ENCODE peak calls at places on chromosomes 12 and 14, in six cellular contexts. P, W, I, X, N and H are unnamed samples.

GRCh38 chr14:92400579-92401444 is 77.8 kb downstream of the SLC24A4 start:
- DNase-seq in I (no peak), X (no peak), P (no peak), N (no peak), W (no peak), H (no peak)

GRCh38 chr14:96409701-96410100 is 17.8 kb downstream of the AK7 start:
- DNase-seq in P (peak), N (no peak), I (no peak), X (no peak), W (peak), H (no peak)

GRCh38 chr12:77537648-77538047 is 293.0 kb upstream of the NAV3 start:
- DNase-seq in I (no peak), X (no peak), P (no peak), W (no peak), N (no peak), H (no peak)

GRCh38 chr14:31692376-31692781 is 131.2 kb downstream of the NUBPL start:
- DNase-seq in X (no peak), I (no peak), N (no peak), W (no peak), P (no peak), H (no peak)

GRCh38 chr12:131057211-131057721 is 103.6 kb downstream of the ADGRD1 start:
- DNase-seq in X (no peak), W (no peak), N (no peak), P (no peak), I (no peak), H (no peak)

GRCh38 chr12:41254546-41254945 is 66.4 kb downstream of the PDZRN4 start:
- DNase-seq in N (no peak), I (no peak), W (no peak), X (no peak), P (no peak), H (peak)

GRCh38 chr12:129673807-129674206 is 230.0 kb downstream of the TMEM132D start:
- DNase-seq in W (no peak), X (no peak), N (no peak), I (no peak), P (no peak), H (no peak)

GRCh38 chr14:81390706-81391105 is 9.4 kb downstream of the STON2 start:
- DNase-seq in I (no peak), P (no peak), W (no peak), N (no peak), X (no peak), H (no peak)

GRCh38 chr14:101927859-101928258 is 36.5 kb upstream of the DYNC1H1 start:
- DNase-seq in P (no peak), W (peak), N (peak), I (no peak), X (no peak), H (no peak)

GRCh38 chr14:105280525-105280924 is 20.3 kb downstream of the BRF1 start:
- DNase-seq in P (no peak), X (no peak), N (no peak), W (no peak), I (no peak), H (no peak)

GRCh38 chr14:93884950-93885349 is 42.2 kb upstream of the FAM181A start:
- DNase-seq in N (no peak), W (no peak), X (no peak), I (no peak), P (no peak), H (no peak)

GRCh38 chr14:105091335-105092123 is 26.3 kb upstream of the GPR132 start:
- DNase-seq in X (no peak), W (peak), N (peak), P (peak), I (no peak), H (peak)

GRCh38 chr14:101010293-101010692 is 106.8 kb upstream of the RTL1 start:
- DNase-seq in I (no peak), N (peak), W (no peak), X (no peak), P (no peak), H (no peak)

GRCh38 chr12:6608592-6609311 is 1.6 kb upstream of the CHD4 start:
- DNase-seq in W (no peak), I (no peak), P (peak), X (no peak), N (peak), H (no peak)

GRCh38 chr12:48998497-48999353 is 450 bp downstream of the DDN start:
- DNase-seq in W (no peak), I (no peak), X (no peak), P (no peak), N (peak), H (no peak)

GRCh38 chr14:101506211-101506920 is 54.9 kb upstream of the DIO3 start:
- DNase-seq in N (peak), X (no peak), I (no peak), P (no peak), W (no peak), H (no peak)

GRCh38 chr14:56156096-56156495 is 37.9 kb downstream of the PELI2 start:
- DNase-seq in P (no peak), W (no peak), I (no peak), X (no peak), N (no peak), H (no peak)

GRCh38 chr12:53172352-53172751 is 8.2 kb upstream of the ZNF740 start:
- DNase-seq in N (no peak), I (no peak), X (no peak), W (no peak), P (no peak), H (no peak)

GRCh38 chr12:53170245-53170644 is 10.3 kb upstream of the ZNF740 start:
- DNase-seq in I (no peak), N (no peak), X (no peak), W (no peak), P (no peak), H (no peak)

GRCh38 chr12:53170876-53171724 is 9.4 kb upstream of the ZNF740 start:
- DNase-seq in N (no peak), W (no peak), I (no peak), X (no peak), P (no peak), H (no peak)

GRCh38 chr12:53173085-53173715 is 7.3 kb upstream of the ZNF740 start:
- DNase-seq in W (no peak), X (no peak), I (no peak), N (no peak), P (no peak), H (no peak)

DNA sequence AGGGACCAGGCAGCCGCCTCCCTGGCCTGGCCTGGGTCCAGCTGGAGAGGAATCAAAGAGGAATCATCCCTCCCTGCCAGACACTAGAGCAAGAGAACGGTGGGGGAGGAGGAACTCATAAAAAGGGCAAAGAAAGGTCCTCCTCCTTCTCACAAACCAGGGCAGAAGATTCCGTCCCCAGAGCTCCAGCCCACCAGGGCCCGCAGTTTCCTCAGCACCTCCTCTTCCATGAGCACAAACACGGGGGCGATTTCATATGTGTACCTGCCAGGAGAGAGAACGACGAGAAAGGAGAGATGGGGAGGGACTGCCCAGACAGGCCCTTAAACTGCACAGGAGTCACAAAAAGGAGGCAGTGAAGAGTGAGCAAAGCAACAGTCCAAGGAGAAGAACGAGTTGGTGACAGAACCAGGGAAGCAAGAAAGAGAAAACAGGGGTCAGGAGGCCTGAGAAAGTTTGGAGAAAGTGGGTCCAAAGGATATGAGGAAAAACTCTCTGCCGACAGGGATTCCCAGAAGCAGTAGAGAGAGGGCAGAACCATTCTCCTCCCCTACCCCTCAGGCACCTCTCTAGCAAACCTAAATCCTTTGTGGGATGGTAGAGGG is 8.7 kb upstream of the ZNF740 start:
- DNase-seq in I (no peak), P (peak), N (no peak), X (no peak), W (no peak), H (no peak)
- H3K27ac ChIP-seq in I (no peak), P (no peak), N (no peak), X (no peak), W (no peak), H (no peak)

GRCh38 chr12:121144416-121144914 is 11.8 kb downstream of the P2RX7 start:
- DNase-seq in W (no peak), P (no peak), X (no peak), I (no peak), N (no peak), H (no peak)
- H3K27ac ChIP-seq in W (no peak), P (no peak), X (no peak), I (no peak), N (no peak), H (peak)

GRCh38 chr12:3313066-3313465 is 177.9 kb upstream of the PRMT8 start:
- DNase-seq in P (no peak), I (no peak), N (no peak), W (peak), X (no peak), H (no peak)
- H3K27ac ChIP-seq in P (no peak), I (no peak), N (no peak), W (no peak), X (no peak), H (no peak)

DNA sequence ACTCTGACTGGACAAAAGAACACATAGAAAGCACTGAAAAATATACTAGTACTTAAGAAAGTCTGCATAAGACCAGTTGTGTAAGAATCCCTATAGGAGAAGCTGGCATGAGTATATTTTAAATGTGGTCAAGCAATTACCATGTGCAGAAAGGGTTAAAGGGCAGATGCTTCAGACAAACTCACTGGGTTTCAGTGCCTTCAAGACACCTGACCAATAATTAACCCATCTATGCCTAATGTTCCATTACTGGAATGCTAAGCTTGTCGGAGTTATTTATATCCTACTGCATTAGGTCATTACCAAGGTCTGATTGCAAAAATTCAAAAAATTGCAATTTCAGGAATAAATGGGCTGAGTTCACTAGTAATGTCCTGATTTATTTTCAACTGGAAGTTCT is 41.3 kb downstream of the HNRNPC start:
- DNase-seq in I (no peak), X (no peak), W (no peak), P (no peak), N (no peak), H (no peak)
- H3K27ac ChIP-seq in I (no peak), X (no peak), W (no peak), P (no peak), N (no peak), H (no peak)

DNA sequence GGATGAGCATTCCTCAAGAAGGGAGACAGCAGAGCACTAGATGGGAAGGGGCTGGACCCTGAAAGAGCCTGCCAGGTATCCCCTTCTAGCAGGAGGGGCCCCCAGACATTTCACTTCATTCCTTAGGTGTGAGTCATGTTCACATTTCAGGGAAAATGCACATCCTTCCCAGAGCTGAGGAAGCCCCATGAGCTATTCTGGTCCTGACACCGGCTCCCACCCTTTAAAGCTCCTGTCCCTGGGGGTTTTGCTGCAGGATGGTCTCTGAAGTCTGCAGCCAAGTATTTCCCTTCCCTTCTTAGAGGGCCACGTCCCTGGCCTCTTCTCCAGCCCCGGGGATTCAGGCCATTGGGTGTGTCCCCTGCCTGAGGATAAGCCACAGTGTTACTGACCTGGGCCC is 267.0 kb downstream of the CACNA1C start:
- DNase-seq in I (no peak), P (no peak), N (no peak), X (no peak), W (peak), H (no peak)
- H3K27ac ChIP-seq in I (no peak), P (no peak), N (no peak), X (no peak), W (peak), H (no peak)

GRCh38 chr12:94567784-94568183 is 82.6 kb downstream of the TMCC3 start:
- DNase-seq in W (no peak), N (no peak), I (no peak), P (no peak), X (no peak), H (no peak)
- H3K27ac ChIP-seq in W (no peak), N (no peak), I (no peak), P (no peak), X (no peak), H (no peak)

GRCh38 chr12:25691865-25692114 is 138.7 kb upstream of the LMNTD1 start:
- DNase-seq in I (no peak), P (no peak), X (no peak), W (no peak), N (no peak), H (no peak)
- H3K27ac ChIP-seq in I (no peak), P (no peak), X (no peak), W (no peak), N (no peak), H (no peak)